ENCODE peak calls at places on chromosomes 16 and 17, in ten cellular contexts. J, S, X, F, Q, I, O, K, G and D are unnamed samples.

GRCh38 chr16:74480150-74481029 is 59.1 kb upstream of the CLEC18B start:
- DNase-seq in G (no peak), X (no peak), Q (peak; percentile 83), K (peak; percentile 86), S (peak; percentile 13), J (peak; percentile 41), F (no peak), I (no peak), O (peak; percentile 56), D (no peak)

GRCh38 chr17:47076171-47076570 is 97.1 kb upstream of the RPRML start:
- DNase-seq in F (no peak), O (no peak), K (no peak), I (no peak), G (no peak), X (no peak), J (no peak), S (no peak), Q (peak; percentile 23), D (no peak)

GRCh38 chr17:65694601-65695000 is 133.2 kb upstream of the AXIN2 start:
- DNase-seq in J (no peak), I (no peak), X (no peak), G (no peak), S (no peak), K (no peak), F (no peak), O (no peak), Q (no peak), D (no peak)

GRCh38 chr16:963913-964695 is 6.7 kb downstream of the LMF1 start:
- DNase-seq in X (no peak), G (no peak), J (no peak), F (peak; percentile 39), K (no peak), I (no peak), O (no peak), Q (no peak), S (no peak), D (no peak)

GRCh38 chr17:60165223-60165622 is 15.4 kb downstream of the CA4 start:
- DNase-seq in Q (no peak), F (no peak), O (no peak), K (no peak), J (no peak), G (no peak), X (no peak), S (no peak), I (no peak), D (no peak)

GRCh38 chr17:78723001-78723796 is 58.9 kb downstream of the CYTH1 start:
- DNase-seq in G (no peak), I (peak; percentile 88), Q (no peak), O (peak; percentile 56), F (no peak), X (peak; percentile 92), J (peak; percentile 90), S (peak; percentile 70), K (no peak), D (peak; percentile 86)

GRCh38 chr17:945672-946071 is 33.9 kb downstream of the NXN start:
- DNase-seq in J (peak; percentile 10), G (no peak), K (no peak), I (no peak), F (no peak), Q (no peak), S (no peak), X (no peak), O (no peak), D (no peak)

GRCh38 chr16:68486671-68487495 is 38.6 kb upstream of the SMPD3 start:
- DNase-seq in F (no peak), G (no peak), J (no peak), S (no peak), X (no peak), I (no peak), Q (no peak), K (no peak), O (no peak), D (peak; percentile 55)

GRCh38 chr16:21598676-21599157 is 660 bp upstream of the METTL9 start:
- DNase-seq in G (peak; percentile 35), O (peak; percentile 30), X (no peak), K (peak; percentile 22), Q (no peak), F (no peak), J (peak; percentile 31), S (no peak), I (no peak), D (no peak)

GRCh38 chr17:78879679-78880186 is 23.3 kb downstream of the CEP295NL start:
- DNase-seq in K (no peak), X (no peak), I (no peak), J (no peak), F (no peak), G (peak; percentile 49), Q (peak; percentile 97), S (peak; percentile 35), O (peak; percentile 66), D (no peak)

GRCh38 chr16:10669791-10670190 is 24.9 kb downstream of the TEKT5 start:
- DNase-seq in I (no peak), S (no peak), Q (no peak), F (no peak), G (no peak), J (no peak), K (no peak), O (no peak), X (no peak), D (no peak)

GRCh38 chr17:44751806-44752205 is 7.0 kb upstream of the ADAM11 start:
- DNase-seq in S (no peak), X (no peak), I (no peak), K (no peak), Q (no peak), F (no peak), O (no peak), J (no peak), G (no peak), D (no peak)